ENCODE peak calls at places on chromosomes 12 and 14, in four cellular contexts. M is kidney epithelial cell, E is HFFc6, I is nephron progenitor cell. A is an unnamed sample.

GRCh38 chr12:20183563-20183962 is 184.8 kb upstream of the PDE3A start:
- DNase-seq in M (no peak), E (no peak), I (no peak), A (no peak)

GRCh38 chr14:89252887-89253532 is 164.0 kb downstream of the FOXN3 start:
- DNase-seq in M (no peak), E (no peak), I (no peak), A (no peak)

GRCh38 chr14:55099741-55100140 is 29.3 kb upstream of the LGALS3 start:
- DNase-seq in M (no peak), E (no peak), I (no peak), A (no peak)

GRCh38 chr12:81125691-81126090 is 47.8 kb downstream of the ACSS3 start:
- DNase-seq in M (no peak), E (no peak), I (no peak), A (no peak)

GRCh38 chr14:63632932-63633514 is 8.6 kb downstream of the WDR89 start:
- DNase-seq in M (no peak), E (peak), I (no peak), A (no peak)

GRCh38 chr14:23352506-23353432 is at the start of gene SLC22A17:
- DNase-seq in M (peak), E (peak), I (peak), A (no peak)

GRCh38 chr12:2574536-2574935 is 220.2 kb upstream of the FKBP4 start:
- DNase-seq in M (no peak), E (no peak), I (no peak), A (no peak)

GRCh38 chr12:53974084-53975018 is at the start of gene HOTAIR:
- DNase-seq in M (no peak), E (no peak), I (no peak), A (no peak)

GRCh38 chr14:104965561-104966231 is 12.5 kb downstream of the AHNAK2 start:
- DNase-seq in M (no peak), E (no peak), I (no peak), A (no peak)

GRCh38 chr12:4118017-4118510 is 155.5 kb upstream of the CCND2 start:
- DNase-seq in M (no peak), E (peak), I (no peak), A (no peak)

GRCh38 chr14:94377866-94378470 is 10.4 kb downstream of the SERPINA1 start:
- DNase-seq in M (no peak), E (no peak), I (no peak), A (no peak)

GRCh38 chr14:94375552-94376107 is 12.8 kb downstream of the SERPINA1 start:
- DNase-seq in M (no peak), E (no peak), I (no peak), A (no peak)

GRCh38 chr14:94376976-94377865 is 11.2 kb downstream of the SERPINA1 start:
- DNase-seq in M (no peak), E (no peak), I (no peak), A (no peak)

GRCh38 chr14:94374749-94375148 is 13.7 kb downstream of the SERPINA1 start:
- DNase-seq in M (no peak), E (no peak), I (no peak), A (no peak)

GRCh38 chr14:94376108-94376975 is 12.1 kb downstream of the SERPINA1 start:
- DNase-seq in M (no peak), E (no peak), I (no peak), A (no peak)
- TF ChIP-seq CTCF in M (no peak), E (no peak), I (no peak), A (no peak)

DNA sequence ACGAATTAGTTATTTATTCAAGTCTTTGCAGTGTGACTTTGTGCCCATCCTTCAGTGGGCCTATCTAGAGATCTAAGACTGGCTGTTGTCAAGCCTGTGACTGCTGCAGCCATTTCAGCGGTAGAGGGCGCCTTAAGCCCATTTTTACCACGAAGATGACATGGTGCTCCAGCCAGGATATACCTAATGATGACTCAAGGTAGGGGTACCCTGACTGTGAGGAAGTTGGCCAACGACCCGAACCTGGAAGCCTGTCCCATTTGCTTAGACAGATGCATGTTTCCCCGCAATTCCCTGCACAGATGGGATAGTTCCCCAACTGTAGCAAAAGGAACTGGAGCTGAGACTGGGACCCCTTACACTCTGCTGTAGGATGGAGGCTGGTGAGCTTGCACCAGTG is 41.3 kb downstream of the RAB3IP start:
- DNase-seq in M (no peak), E (peak), I (peak), A (peak)
- TF ChIP-seq CTCF in M (peak), E (peak), I (peak), A (peak)

GRCh38 chr12:25386823-25387134 is 136.1 kb upstream of the KRAS start:
- DNase-seq in M (no peak), E (no peak), I (peak), A (no peak)

GRCh38 chr12:25384038-25384953 is 133.6 kb upstream of the KRAS start:
- DNase-seq in M (no peak), E (no peak), I (no peak), A (no peak)

GRCh38 chr12:25384954-25385216 is 134.2 kb upstream of the KRAS start:
- DNase-seq in M (no peak), E (no peak), I (no peak), A (no peak)

GRCh38 chr12:25387136-25388050 is 136.7 kb upstream of the KRAS start:
- DNase-seq in M (peak), E (peak), I (peak), A (peak)

GRCh38 chr12:25388216-25388615 is 137.5 kb upstream of the KRAS start:
- DNase-seq in M (no peak), E (peak), I (no peak), A (no peak)
- TF ChIP-seq CTCF in M (no peak), E (no peak), I (no peak), A (no peak)

DNA sequence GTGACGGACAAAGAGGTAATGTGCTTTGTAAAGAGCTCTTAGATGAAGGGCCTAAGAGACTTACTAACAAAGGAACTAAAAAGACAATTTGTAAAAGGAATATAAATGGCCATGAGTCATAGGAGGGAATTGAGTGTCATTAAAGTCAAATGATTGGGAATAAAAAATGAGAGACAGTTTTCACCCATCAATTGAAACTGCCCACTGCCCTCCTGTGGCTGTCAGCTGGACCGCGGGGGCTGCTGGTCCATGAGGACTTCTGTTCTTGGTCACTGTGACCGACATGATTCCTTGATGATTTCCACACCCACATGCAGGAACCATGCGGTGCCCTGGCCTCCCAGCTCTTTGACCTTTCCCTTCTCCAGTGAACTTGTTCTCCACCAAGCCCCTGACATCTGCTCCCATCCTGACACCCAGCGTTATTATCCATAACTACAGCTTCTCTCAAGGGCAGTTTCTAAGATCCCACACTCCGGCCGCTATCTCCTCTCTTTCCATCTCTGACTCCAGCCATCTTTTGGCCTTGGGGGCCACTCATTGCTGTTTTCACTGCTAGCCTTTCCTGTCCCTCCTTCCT is 48.4 kb downstream of the C12orf75 start:
- DNase-seq in M (no peak), E (no peak), I (no peak), A (no peak)
- TF ChIP-seq CTCF in M (peak), E (peak), I (no peak), A (peak)

DNA sequence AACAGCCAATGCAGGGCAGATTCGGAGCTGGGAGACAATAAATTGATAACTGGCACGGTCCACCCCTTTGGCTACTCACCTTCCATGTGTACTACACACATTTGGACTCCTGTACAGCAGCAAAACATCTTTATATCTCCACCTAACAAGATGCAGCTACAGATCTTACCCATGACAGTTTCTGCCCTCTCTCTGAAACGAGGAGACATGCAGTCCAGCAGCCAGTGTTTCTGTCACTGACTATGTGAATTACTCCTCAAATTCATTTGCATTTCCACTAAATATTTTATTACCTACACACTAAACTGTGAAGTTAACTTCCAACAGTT is 58.7 kb upstream of the BEGAIN start:
- DNase-seq in M (no peak), E (no peak), I (no peak), A (no peak)
- TF ChIP-seq CTCF in M (no peak), E (peak), I (no peak), A (no peak)

GRCh38 chr14:106522990-106523389 is 996.6 kb downstream of the TMEM121 start:
- DNase-seq in M (no peak), E (no peak), I (no peak), A (no peak)
- TF ChIP-seq CTCF in M (no peak), E (no peak), I (no peak), A (no peak)

GRCh38 chr12:92502417-92503028 is 200.3 kb upstream of the PLEKHG7 start:
- DNase-seq in M (no peak), E (no peak), I (no peak), A (no peak)
- TF ChIP-seq CTCF in M (peak), E (peak), I (no peak), A (no peak)